ENCODE peak calls at places on chromosomes 13 and 19, in nine cellular contexts. P is uterus, B is IMR-90, X is lower leg skin, Y is H1, H is transverse colon, D is heart left ventricle, T is endothelial cell of umbilical vein, U is ovary. G is an unnamed sample.
A peak's percentile ranks its signal among the peaks of the same experiment; 100 is the strongest.

GRCh38 chr19:3849092-3849491 is 19.7 kb downstream of the ZFR2 start:
- DNase-seq in T (peak; percentile 9), U (no peak), B (no peak), X (no peak), H (peak; percentile 22), P (no peak), Y (no peak), D (no peak), G (no peak)

GRCh38 chr13:49373699-49374098 is 70.2 kb downstream of the CAB39L start:
- DNase-seq in T (no peak), B (peak; percentile 42), Y (no peak), H (no peak), U (no peak), P (no peak), X (no peak), D (no peak), G (no peak)

GRCh38 chr13:78601124-78601885 is 2.0 kb downstream of the POU4F1 start:
- DNase-seq in X (no peak), Y (no peak), D (no peak), B (peak; percentile 7), H (no peak), T (peak; percentile 34), U (no peak), P (no peak), G (peak; percentile 62)

GRCh38 chr19:1672769-1673644 is 20.6 kb upstream of the TCF3 start:
- DNase-seq in H (no peak), U (no peak), P (no peak), B (no peak), D (no peak), T (no peak), X (no peak), Y (no peak), G (no peak)

GRCh38 chr13:49097374-49097773 is 121.7 kb downstream of the FNDC3A start:
- DNase-seq in H (no peak), B (peak; percentile 85), U (no peak), T (peak; percentile 42), P (no peak), D (no peak), Y (no peak), X (no peak), G (no peak)

GRCh38 chr13:27349458-27349857 is 75.0 kb upstream of the GTF3A start:
- DNase-seq in Y (no peak), X (no peak), U (no peak), D (no peak), B (peak; percentile 90), T (no peak), P (no peak), H (no peak), G (peak; percentile 11)

GRCh38 chr13:30832845-30833332 is 73.2 kb upstream of the MEDAG start:
- DNase-seq in X (peak; percentile 92), T (peak; percentile 75), D (peak; percentile 21), U (peak; percentile 48), B (no peak), H (peak; percentile 94), P (peak; percentile 31), Y (peak; percentile 9), G (peak; percentile 60)

GRCh38 chr13:95498886-95499285 is 53.6 kb upstream of the CLDN10 start:
- DNase-seq in Y (no peak), D (no peak), P (no peak), T (no peak), B (no peak), H (no peak), X (no peak), U (no peak), G (no peak)

GRCh38 chr13:57637515-57637914 is 6.0 kb downstream of the PCDH17 start:
- DNase-seq in Y (no peak), X (no peak), D (no peak), P (no peak), U (no peak), T (no peak), B (no peak), H (no peak), G (no peak)

GRCh38 chr19:17125728-17126677 is 50.4 kb downstream of the MYO9B start:
- DNase-seq in H (peak; percentile 68), X (peak; percentile 93), Y (no peak), B (peak; percentile 25), U (no peak), T (no peak), P (peak; percentile 44), D (peak; percentile 74), G (peak; percentile 34)

GRCh38 chr13:24459234-24459633 is 53.3 kb downstream of the PARP4 start:
- DNase-seq in X (no peak), H (no peak), Y (no peak), U (no peak), P (no peak), D (no peak), T (no peak), B (peak; percentile 90), G (peak; percentile 4)

GRCh38 chr13:39575641-39576238 is 27.3 kb downstream of the LHFPL6 start:
- DNase-seq in U (no peak), H (no peak), B (no peak), T (no peak), P (no peak), Y (no peak), D (no peak), X (no peak), G (no peak)

GRCh38 chr13:106533940-106534843 is 1.3 kb downstream of the EFNB2 start:
- DNase-seq in X (peak; percentile 89), B (peak; percentile 63), Y (no peak), T (peak; percentile 67), D (peak; percentile 42), P (peak; percentile 47), U (peak; percentile 54), H (peak; percentile 63), G (peak; percentile 16)

GRCh38 chr13:21216332-21216731 is 39.9 kb downstream of the MRPL57 start:
- DNase-seq in B (no peak), T (no peak), X (no peak), P (no peak), Y (no peak), D (no peak), U (no peak), H (no peak), G (no peak)

GRCh38 chr13:114010401-114011101 is 36.7 kb upstream of the C13orf46 start:
- DNase-seq in P (no peak), U (no peak), T (no peak), Y (no peak), D (no peak), X (peak; percentile 80), H (no peak), B (no peak), G (no peak)

GRCh38 chr19:19033426-19034203 is at the start of the genes ARMC6 and SUGP2:
- DNase-seq in P (peak; percentile 89), U (peak; percentile 85), D (peak; percentile 87), Y (peak; percentile 72), B (peak; percentile 84), X (peak; percentile 96), H (peak; percentile 89), T (peak; percentile 94), G (peak; percentile 95)
- TF ChIP-seq POLR2A in P (peak; percentile 46), U (peak; percentile 53), D (no peak), Y (no peak), B (peak; percentile 81), X (no peak), H (peak; percentile 51), T (peak; percentile 78), G (peak; percentile 62)

GRCh38 chr19:32692727-32693061 is 1.1 kb downstream of the NUDT19 start:
- DNase-seq in B (no peak), U (no peak), T (no peak), D (no peak), Y (no peak), P (no peak), X (no peak), H (no peak), G (no peak)

GRCh38 chr19:32691291-32691951 is at the start of gene NUDT19:
- DNase-seq in T (peak; percentile 83), H (peak; percentile 90), U (peak; percentile 64), D (peak; percentile 88), B (peak; percentile 73), P (peak; percentile 67), X (peak; percentile 95), Y (no peak), G (peak; percentile 90)

GRCh38 chr19:32687681-32688080 is 3.9 kb upstream of the NUDT19 start:
- DNase-seq in T (no peak), X (no peak), B (no peak), U (no peak), D (no peak), H (no peak), P (no peak), Y (no peak), G (no peak)

GRCh38 chr19:32688315-32688714 is 3.3 kb upstream of the NUDT19 start:
- DNase-seq in H (peak; percentile 33), P (no peak), Y (no peak), U (no peak), T (no peak), D (no peak), X (no peak), B (peak; percentile 71), G (no peak)

DNA sequence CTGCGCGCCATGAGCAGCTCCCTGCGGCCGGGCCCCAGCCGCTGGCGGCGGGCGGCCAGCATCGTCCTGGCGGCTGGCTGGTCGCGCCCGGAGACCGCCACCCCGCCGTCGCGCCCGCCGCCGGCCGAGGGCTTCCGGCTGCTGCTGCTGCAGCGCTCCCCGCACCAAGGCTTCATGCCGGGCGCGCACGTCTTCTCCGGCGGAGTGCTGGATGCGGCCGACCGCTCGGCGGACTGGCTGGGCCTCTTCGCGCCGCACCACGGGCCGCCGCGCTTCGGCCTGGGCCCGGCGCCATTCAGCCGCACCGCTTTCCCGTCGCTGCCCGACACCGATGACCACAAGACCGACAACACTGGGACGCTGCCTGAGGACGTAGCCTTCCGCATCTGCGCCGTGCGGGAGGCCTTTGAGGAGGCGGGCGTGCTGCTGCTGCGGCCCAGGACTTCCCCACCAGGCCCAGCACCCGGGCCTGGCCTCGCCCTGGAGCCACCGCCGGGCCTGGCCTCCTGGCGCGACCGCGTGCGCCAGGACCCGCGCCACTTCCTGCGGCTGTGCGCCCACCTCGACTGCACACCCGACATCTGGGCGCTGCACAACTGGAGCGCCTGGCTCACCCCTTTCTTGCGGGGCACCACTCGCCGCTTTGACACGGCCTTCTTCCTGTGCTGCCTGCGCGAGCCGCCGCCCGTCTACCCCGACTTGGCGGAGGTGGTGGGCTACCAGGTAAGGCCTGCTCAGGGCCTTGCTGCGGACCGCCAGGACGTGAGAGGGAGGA is 518 bp downstream of the NUDT19 start:
- DNase-seq in D (peak; percentile 72), P (peak; percentile 35), B (peak; percentile 69), U (peak; percentile 37), Y (no peak), X (peak; percentile 91), H (peak; percentile 66), T (peak; percentile 83), G (peak; percentile 80)
- TF ChIP-seq POLR2A in D (no peak), P (no peak), B (peak; percentile 23), U (no peak), Y (no peak), X (no peak), H (no peak), T (no peak), G (peak; percentile 59)

DNA sequence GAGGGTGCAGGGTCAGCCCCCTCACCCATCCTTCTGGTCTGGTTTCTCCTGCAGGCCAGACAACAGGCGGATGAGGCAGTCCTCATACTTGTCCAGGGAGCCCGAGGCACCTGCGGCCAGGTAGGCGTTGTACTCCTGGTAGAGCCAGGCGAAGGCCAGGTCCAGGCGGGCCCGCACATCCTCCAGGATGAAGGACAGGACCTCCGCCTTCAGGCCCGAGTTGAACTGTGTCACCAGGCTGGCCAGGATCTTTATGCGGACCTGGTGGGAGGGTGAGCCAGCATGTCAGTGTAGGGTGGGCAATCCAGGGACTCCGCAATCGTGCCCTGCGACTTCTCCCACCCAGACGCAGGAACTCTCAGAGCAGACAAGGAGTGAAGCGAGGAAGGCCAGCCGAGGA is 13.8 kb upstream of the RSPH6A start:
- DNase-seq in P (no peak), U (no peak), D (no peak), T (no peak), Y (no peak), H (no peak), B (no peak), X (no peak), G (no peak)
- TF ChIP-seq POLR2A in P (no peak), U (no peak), D (no peak), T (no peak), Y (no peak), H (no peak), B (no peak), X (no peak), G (no peak)

GRCh38 chr19:51339687-51340656 is 2.0 kb downstream of the VSIG10L start:
- DNase-seq in T (peak; percentile 97), X (peak; percentile 100), D (peak; percentile 97), H (peak; percentile 99), Y (peak; percentile 93), B (peak; percentile 95), P (peak; percentile 99), U (peak; percentile 99), G (peak; percentile 98)
- TF ChIP-seq POLR2A in T (no peak), X (no peak), D (no peak), H (no peak), Y (peak; percentile 73), B (peak; percentile 79), P (peak; percentile 83), U (peak; percentile 86), G (peak; percentile 39)